ENCODE peak calls at places on chromosomes 5 and 9, in four cellular contexts. Y is M059J, L is HuH-7, G is SJSA1. O is an unnamed sample.
A peak's percentile ranks its signal among the peaks of the same experiment; 100 is the strongest.

GRCh38 chr5:102865171-102865509 is 110.0 kb downstream of the PAM start:
- DNase-seq in Y (no peak), L (no peak), G (no peak), O (peak; percentile 34)

GRCh38 chr9:96618209-96619108 is 1.2 kb downstream of the CDC14B start:
- DNase-seq in Y (peak; percentile 73), G (peak; percentile 22), L (peak; percentile 34), O (no peak)

GRCh38 chr5:132026516-132027008 is 15.1 kb upstream of the ACSL6 start:
- DNase-seq in L (no peak), G (no peak), Y (no peak), O (no peak)

GRCh38 chr9:130263601-130264413 is 1.8 kb upstream of the HMCN2 start:
- DNase-seq in Y (peak; percentile 58), L (peak; percentile 75), G (no peak), O (peak; percentile 18)

GRCh38 chr5:131375351-131375750 is 111.5 kb downstream of the CDC42SE2 start:
- DNase-seq in Y (no peak), L (no peak), G (no peak), O (no peak)

GRCh38 chr9:98326402-98327248 is 71.2 kb upstream of the TBC1D2 start:
- DNase-seq in L (no peak), G (no peak), Y (peak; percentile 56), O (peak; percentile 66)

GRCh38 chr5:126794157-126794828 is 17.4 kb downstream of the LMNB1 start:
- DNase-seq in G (no peak), Y (no peak), L (no peak), O (no peak)

GRCh38 chr5:172141949-172142319 is 46.1 kb downstream of the STK10 start:
- DNase-seq in G (no peak), L (no peak), Y (no peak), O (no peak)

GRCh38 chr9:37943329-37944265 is 39.7 kb upstream of the SLC25A51 start:
- DNase-seq in G (peak; percentile 59), Y (peak; percentile 99), L (no peak), O (peak; percentile 97)

GRCh38 chr5:42157215-42157614 is 232.1 kb downstream of the FBXO4 start:
- DNase-seq in L (no peak), Y (no peak), G (no peak), O (no peak)

GRCh38 chr5:100148239-100148638 is 386.9 kb upstream of the FAM174A start:
- DNase-seq in L (no peak), Y (no peak), G (no peak), O (no peak)

GRCh38 chr5:175520873-175521272 is 42.5 kb downstream of the SFXN1 start:
- DNase-seq in Y (no peak), G (no peak), L (no peak), O (no peak)

GRCh38 chr9:128470560-128470959 is 14.8 kb downstream of the ODF2 start:
- DNase-seq in G (no peak), Y (peak; percentile 73), L (no peak), O (peak; percentile 38)

GRCh38 chr9:96484521-96484931 is 34.6 kb downstream of the HABP4 start:
- DNase-seq in G (no peak), L (no peak), Y (peak; percentile 25), O (no peak)

GRCh38 chr5:66041612-66042011 is 102.5 kb upstream of the SREK1 start:
- DNase-seq in L (no peak), Y (no peak), G (no peak), O (no peak)

GRCh38 chr5:135073771-135074345 is 39.8 kb upstream of the PITX1 start:
- DNase-seq in L (no peak), Y (peak; percentile 22), G (no peak), O (peak; percentile 38)

GRCh38 chr5:179307006-179307800 is 38.1 kb downstream of the ADAMTS2 start:
- DNase-seq in G (no peak), L (no peak), Y (no peak), O (no peak)

GRCh38 chr5:67115238-67115637 is 81.4 kb downstream of the CD180 start:
- DNase-seq in G (no peak), L (no peak), Y (no peak), O (no peak)

GRCh38 chr5:162274684-162275083 is 207.1 kb downstream of the GABRG2 start:
- DNase-seq in G (no peak), L (no peak), Y (no peak), O (no peak)

GRCh38 chr5:167970002-167970401 is 321.4 kb upstream of the WWC1 start:
- DNase-seq in L (no peak), Y (peak; percentile 63), G (no peak), O (peak; percentile 75)

GRCh38 chr9:16708638-16709435 is 161.6 kb downstream of the BNC2 start:
- DNase-seq in L (no peak), G (no peak), Y (peak; percentile 87), O (peak; percentile 97)

GRCh38 chr5:81233080-81233634 is at the start of gene CKMT2:
- DNase-seq in Y (no peak), L (no peak), G (no peak), O (peak; percentile 34)

GRCh38 chr9:129737479-129738269 is 15.2 kb downstream of the PTGES start:
- DNase-seq in G (peak; percentile 89), L (peak; percentile 94), Y (peak; percentile 67), O (peak; percentile 14)

GRCh38 chr5:90293931-90294330 is 115.6 kb downstream of the CETN3 start:
- DNase-seq in L (no peak), G (peak; percentile 60), Y (peak; percentile 54), O (peak; percentile 100)

GRCh38 chr9:20364954-20365353 is 257.3 kb downstream of the MLLT3 start:
- DNase-seq in Y (no peak), G (no peak), L (no peak), O (no peak)

GRCh38 chr5:61915646-61916045 is 390.4 kb upstream of the KIF2A start:
- DNase-seq in Y (no peak), G (no peak), L (no peak), O (no peak)

GRCh38 chr9:108001219-108001618 is 511.6 kb upstream of the KLF4 start:
- DNase-seq in G (no peak), Y (peak; percentile 20), L (no peak), O (no peak)

GRCh38 chr9:2655411-2655901 is 33.9 kb downstream of the VLDLR start:
- DNase-seq in L (no peak), Y (peak; percentile 94), G (peak; percentile 49), O (peak; percentile 96)

GRCh38 chr9:83620841-83621636 is 1.9 kb upstream of the IDNK start:
- DNase-seq in G (peak; percentile 32), L (peak; percentile 62), Y (peak; percentile 60), O (peak; percentile 16)

GRCh38 chr5:156556666-156557401 is 229.9 kb downstream of the SGCD start:
- DNase-seq in G (no peak), Y (no peak), L (no peak), O (no peak)

GRCh38 chr5:151312749-151313324 is 9.3 kb upstream of the SLC36A3 start:
- DNase-seq in G (no peak), L (no peak), Y (no peak), O (no peak)

GRCh38 chr9:137460363-137461315 is 1.5 kb upstream of the NSMF start:
- DNase-seq in G (no peak), L (no peak), Y (no peak), O (no peak)

GRCh38 chr9:94002316-94003140 is 47.4 kb upstream of the BARX1 start:
- DNase-seq in G (peak; percentile 20), L (peak; percentile 32), Y (peak; percentile 45), O (peak; percentile 8)

GRCh38 chr5:37834542-37835399 is 5.1 kb downstream of the GDNF start:
- DNase-seq in L (no peak), G (no peak), Y (peak; percentile 24), O (no peak)

GRCh38 chr5:62124266-62124665 is 181.7 kb upstream of the KIF2A start:
- DNase-seq in Y (no peak), G (no peak), L (no peak), O (no peak)